ENCODE peak calls at places on chromosomes 6 and 20, in four cellular contexts. T is CD4-positive, alpha-beta T cell; E is astrocyte of the spinal cord; N is HFF-Myc. P is an unnamed sample.

GRCh38 chr6:129641344-129641743 is 68.6 kb downstream of the ARHGAP18 start:
- DNase-seq in T (no peak), E (peak), N (no peak), P (no peak)

GRCh38 chr20:37534401-37535157 is 6.9 kb upstream of the BLCAP start:
- DNase-seq in T (peak), E (peak), N (peak), P (no peak)

GRCh38 chr6:4381379-4381778 is 246.0 kb upstream of the ECI2 start:
- DNase-seq in T (no peak), E (no peak), N (no peak), P (no peak)

GRCh38 chr20:22312744-22313346 is 271.5 kb downstream of the FOXA2 start:
- DNase-seq in T (no peak), E (peak), N (no peak), P (peak)

GRCh38 chr6:165602291-165602690 is 60.8 kb downstream of the PDE10A start:
- DNase-seq in T (no peak), E (no peak), N (no peak), P (no peak)

GRCh38 chr6:142167071-142167470 is 20.0 kb downstream of the VTA1 start:
- DNase-seq in T (no peak), E (no peak), N (no peak), P (no peak)

GRCh38 chr20:43910564-43910963 is 4.1 kb upstream of the TOX2 start:
- DNase-seq in T (no peak), E (no peak), N (no peak), P (no peak)

GRCh38 chr20:50701055-50701963 is 10.0 kb upstream of the RIPOR3 start:
- DNase-seq in T (no peak), E (no peak), N (no peak), P (no peak)

GRCh38 chr6:35392773-35393672 is 50.7 kb downstream of the PPARD start:
- DNase-seq in T (no peak), E (no peak), N (no peak), P (no peak)

GRCh38 chr6:5783584-5784089 is 223.1 kb downstream of the NRN1 start:
- DNase-seq in T (no peak), E (no peak), N (no peak), P (no peak)

GRCh38 chr20:41249371-41249770 is 68.2 kb downstream of the ZHX3 start:
- DNase-seq in T (no peak), E (peak), N (peak), P (no peak)

GRCh38 chr6:13716225-13716954 is 4.8 kb upstream of the RANBP9 start:
- DNase-seq in T (no peak), E (no peak), N (no peak), P (no peak)

GRCh38 chr6:34930221-34930620 is 41.2 kb downstream of the ANKS1A start:
- DNase-seq in T (no peak), E (no peak), N (no peak), P (no peak)

GRCh38 chr6:25215881-25216280 is 63.3 kb upstream of the CARMIL1 start:
- DNase-seq in T (no peak), E (no peak), N (no peak), P (no peak)

GRCh38 chr6:159067334-159067733 is 22.5 kb upstream of the TAGAP start:
- DNase-seq in T (no peak), E (no peak), N (no peak), P (no peak)

GRCh38 chr6:165986647-165987482 is 180.8 kb downstream of the TBXT start:
- DNase-seq in T (no peak), E (peak), N (no peak), P (peak)

GRCh38 chr6:91045152-91045551 is 458.3 kb upstream of the MAP3K7 start:
- DNase-seq in T (no peak), E (no peak), N (no peak), P (no peak)

GRCh38 chr6:151058021-151058733 is 181.6 kb upstream of the AKAP12 start:
- DNase-seq in T (no peak), E (peak), N (no peak), P (no peak)

GRCh38 chr20:13611726-13612125 is 27.0 kb downstream of the TASP1 start:
- DNase-seq in T (no peak), E (no peak), N (no peak), P (no peak)

GRCh38 chr20:13613917-13614316 is 24.8 kb downstream of the TASP1 start:
- DNase-seq in T (no peak), E (no peak), N (no peak), P (no peak)

GRCh38 chr20:13610205-13610604 is 28.5 kb downstream of the TASP1 start:
- DNase-seq in T (no peak), E (no peak), N (no peak), P (peak)
- TF ChIP-seq CTCF in T (no peak), E (no peak), N (no peak), P (peak)

GRCh38 chr6:73983367-73983766 is 287.4 kb downstream of the CD109 start:
- DNase-seq in T (no peak), E (no peak), N (no peak), P (no peak)

GRCh38 chr6:73984851-73985250 is 288.8 kb downstream of the CD109 start:
- DNase-seq in T (no peak), E (no peak), N (no peak), P (no peak)

DNA sequence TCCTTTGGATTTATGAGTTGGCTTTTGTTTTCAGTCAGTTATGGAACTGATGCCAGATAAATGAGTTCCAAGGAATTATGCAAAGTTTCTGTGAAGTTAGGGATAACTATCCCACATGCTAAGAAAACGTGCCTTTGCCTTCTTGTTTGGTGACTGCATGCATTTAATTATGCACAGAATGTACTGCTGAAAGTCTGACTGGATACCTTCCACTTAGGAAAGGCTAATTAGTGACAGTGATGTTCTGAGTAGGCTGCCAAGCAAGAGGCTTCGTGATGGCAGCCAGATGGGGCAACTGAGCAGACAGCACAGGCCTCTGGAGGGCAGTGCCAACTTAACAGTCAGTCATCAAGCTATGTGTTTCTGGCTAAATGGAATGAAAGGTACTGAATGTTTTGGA is 289.9 kb downstream of the CD109 start:
- DNase-seq in T (no peak), E (no peak), N (peak), P (no peak)
- TF ChIP-seq CTCF in T (no peak), E (peak), N (peak), P (no peak)

GRCh38 chr20:3276400-3277015 is 37.5 kb upstream of the SLC4A11 start:
- DNase-seq in T (no peak), E (no peak), N (peak), P (no peak)
- TF ChIP-seq CTCF in T (no peak), E (peak), N (peak), P (no peak)

DNA sequence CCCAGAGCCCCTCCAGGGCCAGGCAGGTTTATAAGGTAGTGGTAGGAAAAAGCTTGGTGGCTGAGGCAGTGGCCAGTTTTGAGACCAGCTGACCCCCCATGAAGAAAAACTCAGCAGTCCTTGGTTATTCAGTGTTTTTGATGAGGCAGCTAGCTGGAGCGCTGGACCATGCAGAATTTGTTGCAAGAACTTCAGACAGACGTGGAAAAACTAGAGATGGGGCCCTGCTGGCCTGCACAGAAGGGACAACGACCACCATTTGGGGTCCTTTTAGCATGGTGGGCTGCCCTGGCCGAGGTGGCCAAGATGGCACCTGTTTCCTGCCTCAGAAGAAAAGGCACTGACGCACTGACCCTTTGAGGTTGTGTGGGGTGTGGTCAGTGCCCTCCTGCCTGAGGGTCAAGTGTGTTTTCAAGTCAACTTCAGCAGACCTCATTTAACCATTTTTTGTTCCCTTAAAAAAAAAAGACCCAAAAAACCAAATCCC is 2.7 kb downstream of the RPS21 start:
- DNase-seq in T (no peak), E (no peak), N (no peak), P (no peak)
- TF ChIP-seq CTCF in T (no peak), E (no peak), N (no peak), P (no peak)

GRCh38 chr6:134174790-134175531 is 122.5 kb upstream of the SLC2A12 start:
- DNase-seq in T (peak), E (peak), N (peak), P (peak)
- TF ChIP-seq CTCF in T (no peak), E (no peak), N (no peak), P (peak)

DNA sequence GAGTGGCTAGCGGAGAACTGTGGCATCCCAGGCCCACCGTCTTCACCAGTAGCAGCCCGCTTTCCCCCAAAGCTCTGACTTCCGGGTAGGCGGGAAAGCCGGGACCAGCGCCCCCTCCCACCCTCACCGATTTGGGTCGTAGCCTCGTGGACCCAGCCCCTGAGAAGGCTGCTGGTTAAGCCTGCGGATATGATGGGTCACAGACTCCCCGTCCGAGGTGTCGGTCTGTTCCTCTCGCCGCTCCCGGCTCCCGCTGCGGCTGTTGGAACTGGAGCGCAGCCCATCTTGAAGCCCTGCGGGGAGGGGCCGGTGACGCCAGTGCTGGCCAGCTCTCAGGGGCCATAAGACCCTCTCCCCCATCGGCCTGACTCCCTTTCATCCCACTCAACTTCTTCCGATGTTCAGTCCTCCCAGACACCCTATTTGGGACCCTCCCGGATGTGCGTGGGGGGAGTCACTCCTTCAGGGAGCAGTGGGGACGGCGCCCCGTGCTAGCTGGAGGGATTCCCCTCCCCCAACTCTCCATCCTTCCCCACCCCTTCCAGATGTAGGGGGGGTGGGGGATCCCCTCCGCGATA is 772 bp downstream of the GNL1 start:
- DNase-seq in T (no peak), E (peak), N (no peak), P (peak)
- TF ChIP-seq CTCF in T (no peak), E (no peak), N (no peak), P (no peak)

GRCh38 chr6:79431469-79431868 is 105.8 kb downstream of the LCA5 start:
- DNase-seq in T (no peak), E (no peak), N (no peak), P (no peak)
- TF ChIP-seq CTCF in T (no peak), E (peak), N (no peak), P (peak)

GRCh38 chr20:58090181-58090580 is 138.3 kb downstream of the ANKRD60 start:
- DNase-seq in T (no peak), E (no peak), N (no peak), P (no peak)
- TF ChIP-seq CTCF in T (no peak), E (no peak), N (no peak), P (no peak)